ENCODE peak calls at places on chromosomes 13 and 19, in eight cellular contexts. A is CD8-positive, alpha-beta T cell; M is upper lobe of right lung; S is HCT116; Z is choroid plexus epithelial cell; X is heart right ventricle; I is LNCaP clone FGC; K is mesendoderm. Y is an unnamed sample.

GRCh38 chr19:10113964-10114650 is 2.6 kb downstream of the P2RY11 start:
- DNase-seq in A (no peak), M (no peak), S (no peak), K (peak), I (no peak), X (no peak), Z (no peak), Y (no peak)

GRCh38 chr19:17579523-17580244 is 24.2 kb downstream of the COLGALT1 start:
- DNase-seq in S (peak), X (peak), K (peak), M (peak), Z (peak), A (no peak), I (no peak), Y (peak)

GRCh38 chr13:50644081-50644871 is 199.2 kb downstream of the DLEU7 start:
- DNase-seq in I (peak), A (no peak), X (no peak), Z (no peak), S (no peak), M (no peak), K (no peak), Y (no peak)

GRCh38 chr13:114285166-114285808 is 3.9 kb downstream of the UPF3A start:
- DNase-seq in S (no peak), K (no peak), I (no peak), Z (no peak), M (no peak), A (no peak), X (no peak), Y (no peak)

GRCh38 chr19:18895038-18895827 is 725 bp downstream of the CERS1 start:
- DNase-seq in A (no peak), X (no peak), I (no peak), K (peak), Z (peak), M (no peak), S (peak), Y (peak)

GRCh38 chr19:46818812-46819211 is 30.4 kb upstream of the SLC1A5 start:
- DNase-seq in K (peak), I (no peak), S (no peak), M (no peak), A (no peak), X (no peak), Z (peak), Y (peak)

GRCh38 chr13:28820099-28821051 is at the start of gene MTUS2:
- DNase-seq in K (peak), S (no peak), M (peak), I (no peak), X (no peak), Z (peak), A (no peak), Y (peak)

GRCh38 chr13:46526763-46527162 is 26.2 kb upstream of the LRCH1 start:
- DNase-seq in A (no peak), I (no peak), M (no peak), S (no peak), X (no peak), K (no peak), Z (no peak), Y (no peak)

GRCh38 chr13:75442736-75443234 is 39.2 kb downstream of the TBC1D4 start:
- DNase-seq in K (no peak), A (no peak), X (no peak), I (no peak), M (no peak), S (no peak), Z (peak), Y (no peak)

GRCh38 chr19:56117376-56117884 is 3.7 kb downstream of the ZNF787 start:
- DNase-seq in K (no peak), Z (no peak), A (no peak), I (no peak), X (no peak), S (no peak), M (no peak), Y (no peak)

GRCh38 chr13:114339779-114340534 is 25.7 kb downstream of the CHAMP1 start:
- DNase-seq in X (no peak), K (no peak), S (peak), Z (peak), M (no peak), I (no peak), A (peak), Y (peak)

GRCh38 chr19:36773223-36773579 is 594 bp upstream of the ZNF850 start:
- DNase-seq in X (no peak), S (no peak), I (no peak), A (no peak), K (no peak), Z (no peak), M (no peak), Y (no peak)

GRCh38 chr13:81223784-81224501 is 883.0 kb upstream of the SPRY2 start:
- DNase-seq in S (no peak), M (no peak), K (no peak), Z (no peak), I (no peak), A (no peak), X (no peak), Y (no peak)

GRCh38 chr13:25882732-25883357 is 169.0 kb downstream of the SHISA2 start:
- DNase-seq in Z (peak), I (no peak), S (no peak), K (peak), X (no peak), A (no peak), M (no peak), Y (no peak)

GRCh38 chr13:108155185-108156106 is 59.9 kb downstream of the LIG4 start:
- DNase-seq in S (peak), X (peak), A (peak), M (peak), I (peak), K (peak), Z (peak), Y (peak)

GRCh38 chr13:32417995-32418394 is 9.9 kb downstream of the N4BP2L1 start:
- DNase-seq in X (no peak), K (peak), Z (no peak), A (no peak), I (no peak), S (no peak), M (no peak), Y (no peak)

GRCh38 chr19:28196961-28197360 is 1016.0 kb downstream of the UQCRFS1 start:
- DNase-seq in A (no peak), Z (no peak), I (no peak), X (no peak), K (no peak), M (no peak), S (no peak), Y (no peak)

GRCh38 chr13:98606296-98606695 is 29.4 kb upstream of the STK24 start:
- DNase-seq in I (no peak), A (no peak), X (no peak), M (no peak), S (no peak), Z (no peak), K (peak), Y (peak)

GRCh38 chr19:55692681-55693081 is 17.7 kb downstream of the EPN1 start:
- DNase-seq in Z (no peak), X (no peak), K (no peak), I (no peak), A (no peak), M (no peak), S (no peak), Y (no peak)

GRCh38 chr19:5680083-5680436 is 256 bp downstream of the MICOS13 start:
- DNase-seq in Z (peak), I (no peak), K (no peak), S (no peak), X (no peak), A (peak), M (peak), Y (no peak)

GRCh38 chr19:53844849-53845246 is 20.7 kb upstream of the NLRP12 start:
- DNase-seq in M (no peak), S (no peak), I (no peak), A (no peak), K (no peak), X (no peak), Z (no peak), Y (no peak)

DNA sequence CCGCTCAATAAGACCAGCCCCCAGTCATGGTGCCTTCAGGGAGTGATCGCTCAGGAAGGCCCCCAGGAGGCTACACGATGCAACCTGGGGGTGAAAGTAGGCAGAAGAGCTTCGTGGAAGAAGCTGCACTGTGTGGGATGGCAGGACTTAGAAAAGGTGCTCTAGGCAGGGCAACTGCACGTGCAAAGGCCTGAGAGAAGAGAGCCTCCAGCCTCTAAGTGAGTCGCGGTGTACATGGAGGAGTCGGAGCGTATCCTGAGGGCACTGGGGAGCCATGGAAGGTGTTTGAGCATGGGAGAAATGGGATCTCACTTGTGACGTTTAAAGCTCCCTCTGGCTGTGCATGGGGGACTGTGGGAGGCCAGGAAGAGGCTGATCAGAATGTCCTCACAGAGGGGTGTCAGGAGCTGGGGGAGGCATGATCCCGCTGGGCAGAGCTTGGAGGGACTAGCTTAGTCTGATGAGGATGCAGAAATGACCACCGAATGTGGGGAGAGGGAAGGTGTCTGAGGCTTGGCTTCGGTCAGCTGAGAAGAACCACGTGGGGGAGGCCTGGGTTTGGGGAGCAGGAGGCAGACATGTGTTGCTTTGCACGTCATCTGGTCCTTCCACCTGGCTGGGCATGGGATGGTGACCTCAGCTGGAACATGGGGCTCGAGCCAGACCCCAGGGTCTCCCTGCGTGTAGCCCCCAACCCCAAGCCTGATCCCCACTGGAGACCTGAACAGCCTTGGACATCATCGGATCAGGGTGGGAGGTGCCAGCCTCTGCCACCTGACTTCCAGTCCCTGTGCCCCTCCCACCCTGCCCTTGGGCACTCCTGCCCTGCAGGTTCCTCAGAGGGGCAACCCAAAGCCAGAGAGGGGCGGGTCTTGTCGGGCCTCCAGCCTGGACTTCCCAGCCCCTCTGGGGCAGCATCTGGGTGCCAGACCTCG is 1.1 kb downstream of the APC2 start:
- DNase-seq in S (no peak), Z (no peak), X (no peak), A (no peak), M (no peak), K (no peak), I (no peak), Y (no peak)
- H3K4me3 ChIP-seq in S (no peak), Z (no peak), X (no peak), A (no peak), M (no peak), K (no peak), I (no peak), Y (no peak)

GRCh38 chr19:50361290-50362029 is 4.0 kb downstream of the NAPSA start:
- DNase-seq in Z (no peak), A (no peak), S (peak), K (peak), X (no peak), I (no peak), M (peak), Y (no peak)

GRCh38 chr19:50356691-50357177 is 8.7 kb downstream of the NAPSA start:
- DNase-seq in Z (no peak), A (no peak), I (no peak), X (no peak), K (no peak), M (peak), S (no peak), Y (no peak)

GRCh38 chr19:50357178-50358100 is 8.0 kb downstream of the NAPSA start:
- DNase-seq in Z (peak), M (peak), S (no peak), K (peak), X (peak), I (no peak), A (peak), Y (peak)

GRCh38 chr19:50359432-50359818 is 6.0 kb downstream of the NAPSA start:
- DNase-seq in I (no peak), A (no peak), X (no peak), Z (no peak), K (no peak), M (peak), S (no peak), Y (no peak)

GRCh38 chr19:50358483-50359431 is 6.7 kb downstream of the NAPSA start:
- DNase-seq in M (peak), X (peak), S (no peak), A (peak), Z (peak), K (no peak), I (no peak), Y (no peak)
- H3K4me3 ChIP-seq in M (peak), X (peak), S (no peak), A (peak), Z (peak), K (no peak), I (no peak), Y (no peak)

GRCh38 chr19:45478454-45479238 is 10.8 kb downstream of the FOSB start:
- DNase-seq in A (peak), X (peak), S (peak), K (peak), Z (peak), I (peak), M (peak), Y (peak)
- H3K4me3 ChIP-seq in A (peak), X (peak), S (peak), K (peak), Z (peak), I (peak), M (peak), Y (peak)

GRCh38 chr13:36914648-36915047 is 5.4 kb downstream of the SMAD9 start:
- DNase-seq in A (no peak), M (no peak), S (no peak), X (no peak), K (no peak), I (no peak), Z (no peak), Y (no peak)
- H3K4me3 ChIP-seq in A (no peak), M (no peak), S (no peak), X (no peak), K (no peak), I (no peak), Z (no peak), Y (no peak)

DNA sequence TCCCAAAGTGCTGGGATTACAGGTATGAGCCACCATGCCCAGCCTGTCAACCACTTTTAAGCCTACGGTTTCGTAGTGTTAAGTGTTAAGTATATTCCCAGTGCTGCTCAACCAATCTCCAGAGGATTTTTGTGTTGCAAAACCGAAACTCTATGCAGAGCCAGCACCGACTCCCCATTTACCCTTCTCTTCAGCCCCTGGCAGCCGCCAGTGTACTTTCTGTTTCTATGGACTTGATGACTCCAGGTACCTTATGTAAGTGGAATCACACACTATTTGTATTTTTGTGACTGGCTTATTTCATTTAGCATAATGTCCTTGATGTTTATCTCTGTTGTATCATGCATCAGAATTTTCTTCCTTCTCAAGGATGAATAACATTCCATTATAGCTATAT is 1.1 kb downstream of the SULT2A1 start:
- DNase-seq in S (no peak), X (no peak), K (no peak), Z (no peak), A (no peak), M (no peak), I (no peak), Y (no peak)
- H3K4me3 ChIP-seq in S (no peak), X (no peak), K (no peak), Z (no peak), A (no peak), M (no peak), I (no peak), Y (no peak)

GRCh38 chr19:14091086-14091884 is 734 bp upstream of the SAMD1 start:
- DNase-seq in K (peak), I (no peak), A (peak), Z (peak), X (peak), M (peak), S (no peak), Y (peak)

GRCh38 chr19:14089662-14090508 is 666 bp downstream of the SAMD1 start:
- DNase-seq in I (no peak), A (peak), K (peak), M (peak), X (no peak), Z (peak), S (no peak), Y (peak)

GRCh38 chr19:14093117-14093784 is 2.7 kb upstream of the SAMD1 start:
- DNase-seq in X (no peak), I (no peak), K (no peak), S (no peak), M (no peak), Z (no peak), A (no peak), Y (no peak)

GRCh38 chr19:14090509-14091085 is at the start of gene SAMD1:
- DNase-seq in M (peak), S (peak), I (no peak), Z (peak), X (peak), A (peak), K (peak), Y (peak)

GRCh38 chr19:14091885-14092462 is 1.4 kb upstream of the SAMD1 start:
- DNase-seq in S (no peak), X (no peak), Z (no peak), A (peak), I (no peak), M (no peak), K (no peak), Y (no peak)
- H3K4me3 ChIP-seq in S (peak), X (peak), Z (peak), A (peak), I (peak), M (peak), K (no peak), Y (peak)

Y was measured in Caco-2.